ENCODE peak calls at places on chromosomes 7 and 10, in nine cellular contexts. R, J, Z, E, I, B, V, L and P are unnamed samples.

GRCh38 chr7:15751191-15751701 is 64.8 kb upstream of the MEOX2 start:
- DNase-seq in Z (no peak), R (peak), L (peak), E (no peak), V (no peak), J (no peak), I (no peak), B (no peak), P (no peak)

GRCh38 chr10:70775679-70776454 is 9.3 kb downstream of the TBATA start:
- DNase-seq in R (no peak), E (no peak), L (no peak), B (no peak), I (no peak), Z (no peak), V (no peak), J (no peak), P (no peak)

GRCh38 chr10:121138112-121138860 is 287.1 kb downstream of the WDR11 start:
- DNase-seq in I (no peak), B (no peak), E (no peak), Z (no peak), L (no peak), J (no peak), V (no peak), R (no peak), P (no peak)

GRCh38 chr10:74927701-74928100 is 101.3 kb downstream of the KAT6B start:
- DNase-seq in Z (no peak), L (no peak), E (no peak), J (no peak), V (no peak), I (no peak), B (no peak), R (no peak), P (no peak)

GRCh38 chr7:95686109-95686508 is 86.2 kb upstream of the DYNC1I1 start:
- DNase-seq in R (peak), J (no peak), V (peak), L (peak), I (no peak), B (peak), Z (peak), E (no peak), P (no peak)

GRCh38 chr7:127844707-127845331 is 186.4 kb downstream of the LRRC4 start:
- DNase-seq in I (no peak), V (peak), B (peak), Z (peak), R (peak), L (no peak), E (no peak), J (no peak), P (no peak)

GRCh38 chr10:74081192-74081803 is 69.3 kb downstream of the AP3M1 start:
- DNase-seq in V (peak), I (peak), J (no peak), B (peak), E (no peak), L (no peak), Z (peak), R (peak), P (peak)

GRCh38 chr7:131527462-131527861 is 29.0 kb downstream of the PODXL start:
- DNase-seq in L (no peak), R (no peak), E (no peak), I (no peak), B (no peak), J (no peak), Z (no peak), V (no peak), P (no peak)

GRCh38 chr7:42244828-42245227 is 7.8 kb upstream of the GLI3 start:
- DNase-seq in Z (no peak), L (no peak), J (no peak), E (no peak), B (no peak), R (peak), I (no peak), V (no peak), P (no peak)

GRCh38 chr7:117690147-117690546 is 183.1 kb downstream of the CTTNBP2 start:
- DNase-seq in V (no peak), R (no peak), E (no peak), Z (no peak), J (no peak), L (no peak), B (no peak), I (no peak), P (no peak)

GRCh38 chr7:104848386-104848990 is 165.5 kb upstream of the KMT2E start:
- DNase-seq in J (no peak), L (no peak), Z (peak), R (peak), V (peak), B (peak), E (peak), I (peak), P (peak)

GRCh38 chr10:15461353-15462108 is 90.4 kb upstream of the FAM171A1 start:
- DNase-seq in Z (no peak), V (peak), E (no peak), I (no peak), B (peak), R (peak), L (no peak), J (no peak), P (no peak)

GRCh38 chr7:5143106-5143505 is 46.9 kb upstream of the WIPI2 start:
- DNase-seq in V (no peak), J (no peak), I (peak), R (no peak), E (peak), L (no peak), B (no peak), Z (no peak), P (peak)

GRCh38 chr7:24881622-24882021 is 98.4 kb downstream of the OSBPL3 start:
- DNase-seq in B (no peak), J (no peak), R (no peak), E (no peak), L (no peak), V (no peak), I (no peak), Z (no peak), P (no peak)

GRCh38 chr7:149802966-149803365 is 29.6 kb upstream of the ZNF467 start:
- DNase-seq in Z (no peak), J (no peak), V (no peak), B (no peak), I (no peak), E (no peak), L (no peak), R (no peak), P (no peak)

GRCh38 chr7:132430466-132430862 is 145.8 kb downstream of the PLXNA4 start:
- DNase-seq in R (no peak), I (no peak), E (no peak), V (no peak), B (no peak), L (no peak), Z (no peak), J (no peak), P (no peak)

GRCh38 chr7:116171094-116171493 is 39.2 kb upstream of the TES start:
- DNase-seq in L (no peak), R (no peak), J (no peak), B (no peak), Z (no peak), V (no peak), I (no peak), E (no peak), P (no peak)

GRCh38 chr10:338176-339037 is 203.2 kb downstream of the ZMYND11 start:
- DNase-seq in B (peak), L (no peak), R (peak), V (no peak), Z (no peak), E (no peak), J (no peak), I (no peak), P (no peak)

GRCh38 chr10:71213761-71214440 is 1.5 kb downstream of the UNC5B start:
- DNase-seq in J (no peak), I (no peak), L (peak), B (no peak), V (no peak), Z (peak), R (peak), E (no peak), P (no peak)

GRCh38 chr10:126705951-126706565 is 35.6 kb upstream of the C10orf90 start:
- DNase-seq in R (no peak), Z (no peak), L (no peak), J (no peak), B (no peak), E (no peak), V (no peak), I (no peak), P (no peak)

GRCh38 chr7:88278881-88279280 is 27.8 kb downstream of the STEAP4 start:
- DNase-seq in E (no peak), Z (no peak), V (no peak), L (no peak), R (peak), I (no peak), B (no peak), J (no peak), P (no peak)

GRCh38 chr7:121419201-121420148 is 23.4 kb upstream of the FAM3C start:
- DNase-seq in R (no peak), L (no peak), V (no peak), J (no peak), Z (no peak), I (no peak), B (no peak), E (no peak), P (no peak)

GRCh38 chr10:79182763-79183467 is 114.1 kb downstream of the ZMIZ1 start:
- DNase-seq in Z (no peak), J (no peak), E (no peak), B (peak), I (no peak), R (no peak), V (peak), L (no peak), P (no peak)

GRCh38 chr7:236967-237366 is 44.6 kb downstream of the FAM20C start:
- DNase-seq in B (no peak), Z (no peak), J (no peak), L (no peak), E (no peak), V (no peak), R (no peak), I (no peak), P (no peak)

GRCh38 chr10:88990528-88991160 is at the start of gene FAS:
- DNase-seq in B (peak), J (peak), E (peak), I (peak), Z (peak), V (peak), R (peak), L (no peak), P (peak)

DNA sequence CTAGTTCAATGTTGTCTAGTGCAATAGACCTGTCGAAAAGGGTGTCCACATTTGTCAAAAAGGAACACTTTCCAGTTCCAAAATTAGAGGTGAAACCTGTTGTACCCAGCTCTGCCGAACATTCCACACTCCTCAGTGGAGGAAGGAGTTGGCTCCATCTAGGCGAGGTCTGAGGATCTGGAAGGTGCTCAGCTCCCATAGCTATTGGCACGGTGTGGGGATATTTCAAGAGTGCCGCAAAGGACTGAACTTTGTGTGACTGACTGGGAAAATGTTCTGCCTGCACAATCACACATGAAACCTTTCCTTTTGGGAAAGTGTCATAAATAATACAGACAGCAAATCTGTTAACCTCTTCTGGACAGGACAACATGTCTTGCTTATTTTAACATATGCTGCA is 48.1 kb upstream of the ZEB1 start:
- DNase-seq in J (no peak), L (no peak), Z (no peak), E (no peak), I (no peak), V (no peak), B (no peak), R (no peak), P (no peak)
- H3K4me3 ChIP-seq in J (no peak), L (no peak), Z (no peak), E (no peak), I (no peak), V (no peak), B (no peak), R (no peak), P (no peak)

DNA sequence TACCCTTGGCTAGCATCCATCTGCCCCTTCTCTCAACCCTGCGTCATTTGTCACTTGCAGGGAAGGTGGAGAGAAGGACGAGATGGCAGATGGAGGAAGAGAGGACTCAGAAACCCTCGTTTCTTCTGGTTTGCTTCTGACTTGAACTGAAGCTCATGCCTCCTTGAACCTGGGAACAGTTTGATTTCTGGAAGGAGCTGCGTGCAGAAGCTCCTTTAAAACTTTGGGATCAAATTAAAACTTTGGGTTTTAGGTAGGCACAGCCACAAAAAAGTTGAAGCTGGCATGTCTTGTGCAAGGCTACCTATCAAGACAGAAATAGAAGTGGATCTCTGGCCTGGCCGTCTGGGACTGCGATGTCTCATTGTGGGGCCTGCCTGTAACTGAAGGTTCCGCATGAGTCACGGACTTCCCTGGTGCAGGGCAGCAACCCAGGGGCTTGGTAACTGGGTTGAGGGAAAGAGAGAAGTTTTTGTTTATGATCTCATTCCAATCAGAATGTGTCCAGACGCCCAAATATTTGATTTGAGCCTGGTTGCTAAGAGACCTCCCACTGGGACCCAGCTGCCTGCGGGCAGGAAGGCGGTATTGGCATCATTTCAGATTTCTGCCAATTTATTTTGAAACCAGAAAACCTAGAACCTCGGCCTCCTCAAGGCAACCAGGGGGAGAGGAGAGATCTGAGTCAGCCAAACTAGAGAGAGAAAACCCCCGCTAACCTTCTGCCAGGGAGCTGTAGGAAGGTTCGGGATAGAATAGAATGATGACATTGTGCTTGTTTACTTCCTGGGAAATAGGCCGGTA is 15.8 kb upstream of the CAMK1D start:
- DNase-seq in J (peak), E (peak), L (peak), R (peak), I (peak), Z (peak), B (peak), V (no peak), P (peak)
- H3K4me3 ChIP-seq in J (no peak), E (no peak), L (no peak), R (peak), I (no peak), Z (no peak), B (no peak), V (no peak), P (no peak)

GRCh38 chr7:135758531-135758932 is 9.9 kb upstream of the FAM180A start:
- DNase-seq in E (no peak), V (no peak), L (no peak), R (peak), J (no peak), Z (no peak), B (no peak), I (no peak), P (no peak)
- H3K4me3 ChIP-seq in E (no peak), V (no peak), L (no peak), R (peak), J (peak), Z (peak), B (no peak), I (no peak), P (no peak)

DNA sequence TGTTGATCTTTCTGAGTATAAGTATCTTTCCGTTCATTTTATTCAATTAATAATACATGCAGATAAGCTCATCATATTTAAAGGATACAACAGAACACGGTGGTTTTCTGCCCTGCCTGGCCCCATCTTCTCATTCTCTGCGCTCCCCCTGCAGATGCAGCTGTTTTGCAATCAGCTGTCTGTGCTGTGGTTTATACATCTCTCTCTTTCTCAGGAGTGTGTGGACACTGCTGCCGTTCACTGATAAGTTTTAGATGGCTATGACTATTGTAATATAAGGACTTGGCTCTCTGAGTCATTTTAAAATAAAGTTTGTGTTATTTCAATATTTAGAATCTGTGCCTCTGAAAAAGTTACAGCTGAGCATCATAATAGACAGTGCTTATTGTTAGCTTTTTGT is 54.5 kb downstream of the CUL1 start:
- DNase-seq in J (no peak), E (no peak), L (no peak), R (peak), Z (no peak), I (no peak), V (peak), B (no peak), P (no peak)
- H3K4me3 ChIP-seq in J (no peak), E (no peak), L (no peak), R (no peak), Z (no peak), I (no peak), V (no peak), B (no peak), P (no peak)

DNA sequence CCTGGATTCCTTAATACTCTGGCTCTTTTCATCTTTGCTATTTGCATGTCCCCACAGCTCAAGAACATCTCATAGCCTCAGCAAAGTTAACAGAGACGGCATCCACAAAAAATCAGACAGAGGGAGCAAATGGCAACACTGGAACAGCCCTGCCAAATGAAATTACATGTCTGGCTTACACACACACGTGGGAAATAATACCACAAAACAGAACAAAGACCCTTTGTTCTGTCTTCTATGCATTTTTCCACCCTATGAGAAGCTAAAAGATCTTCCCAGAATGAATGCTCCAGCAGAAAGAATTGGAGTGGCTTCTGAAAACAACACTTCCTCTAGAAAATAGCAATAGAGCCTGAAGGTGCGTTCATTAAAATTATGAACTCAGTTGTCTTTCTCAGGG is 139.6 kb downstream of the ALOX5 start:
- DNase-seq in J (no peak), I (no peak), E (no peak), V (no peak), L (no peak), R (no peak), Z (no peak), B (no peak), P (no peak)
- H3K4me3 ChIP-seq in J (no peak), I (no peak), E (no peak), V (no peak), L (no peak), R (no peak), Z (no peak), B (no peak), P (no peak)

GRCh38 chr7:1918881-1919525 is 248.9 kb downstream of the ELFN1 start:
- DNase-seq in L (no peak), E (no peak), R (no peak), J (peak), B (no peak), Z (no peak), V (no peak), I (peak), P (no peak)

GRCh38 chr7:1918063-1918645 is 248.1 kb downstream of the ELFN1 start:
- DNase-seq in J (peak), V (no peak), L (no peak), Z (no peak), E (no peak), R (no peak), I (peak), B (no peak), P (no peak)

GRCh38 chr7:1920266-1920681 is 250.2 kb downstream of the ELFN1 start:
- DNase-seq in V (no peak), B (no peak), E (peak), Z (no peak), I (peak), L (no peak), J (peak), R (no peak), P (peak)

GRCh38 chr7:1920886-1921285 is 250.8 kb downstream of the ELFN1 start:
- DNase-seq in L (no peak), E (no peak), J (peak), Z (no peak), B (no peak), R (no peak), I (peak), V (no peak), P (no peak)

DNA sequence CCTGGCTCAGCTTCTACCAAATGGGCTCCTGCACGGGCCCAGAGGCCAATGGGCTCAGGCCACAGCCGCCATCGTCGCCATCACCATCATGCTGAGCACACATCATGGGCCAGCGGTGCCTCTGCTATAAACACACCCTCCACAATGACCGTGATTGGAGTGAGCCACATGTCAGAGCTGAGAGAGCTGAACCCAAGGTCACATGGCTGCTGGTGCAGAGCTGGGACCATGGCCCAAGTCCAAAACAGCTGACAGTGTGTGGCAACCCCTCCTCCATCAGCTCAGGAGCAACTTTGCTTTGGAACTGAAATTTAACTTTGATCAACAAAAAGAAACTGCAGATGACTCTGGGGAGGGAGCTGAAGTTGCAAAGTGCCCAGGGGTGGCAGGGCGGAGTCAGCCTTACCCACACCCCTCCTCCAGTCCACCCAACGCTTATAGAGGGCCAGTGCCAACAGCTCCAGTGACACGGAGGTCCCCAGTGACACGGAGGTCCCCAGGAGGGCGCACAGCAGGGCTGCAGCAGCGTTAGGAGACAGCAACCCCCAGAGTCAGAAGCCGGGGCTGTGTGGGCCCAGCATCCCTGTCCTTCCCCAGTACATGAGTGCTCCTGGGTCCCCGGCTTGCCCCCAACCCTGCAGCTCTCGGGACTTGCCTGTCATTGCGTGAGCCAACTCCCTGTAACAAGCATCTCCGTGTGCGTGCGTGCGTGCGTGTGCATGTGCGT is 249.6 kb downstream of the ELFN1 start:
- DNase-seq in B (peak), L (no peak), Z (no peak), R (peak), J (peak), I (peak), E (no peak), V (no peak), P (peak)
- H3K4me3 ChIP-seq in B (no peak), L (no peak), Z (no peak), R (no peak), J (peak), I (peak), E (peak), V (no peak), P (peak)

DNA sequence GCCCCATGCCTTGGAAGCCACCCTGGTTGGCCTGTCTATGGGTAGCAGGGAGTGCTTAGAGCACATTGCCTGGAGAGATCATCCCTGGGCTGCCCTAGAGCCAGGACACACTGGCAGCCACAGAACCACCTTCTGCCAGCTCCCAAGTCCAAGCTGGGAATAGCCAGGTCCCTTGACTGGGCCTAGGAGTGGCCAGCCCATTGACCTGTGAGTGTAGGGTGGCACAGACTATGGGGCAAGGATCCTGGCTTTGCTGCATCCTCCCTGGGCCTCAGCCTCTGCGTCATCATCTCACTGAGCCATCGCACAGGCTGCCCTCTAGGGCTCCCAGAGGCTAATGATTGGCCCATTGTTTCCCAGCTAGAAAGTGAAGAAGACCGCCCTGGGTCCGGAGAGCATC is 7.0 kb downstream of the AQP1 start:
- DNase-seq in Z (no peak), B (no peak), L (no peak), E (no peak), R (no peak), V (no peak), J (peak), I (no peak), P (no peak)
- H3K4me3 ChIP-seq in Z (no peak), B (no peak), L (no peak), E (no peak), R (no peak), V (no peak), J (peak), I (no peak), P (no peak)